ENCODE peak calls at places on chromosomes 11 and 22, in six cellular contexts. One of them, this sample, is unnamed. For H3K27me3, the result is how much of the 10 kb centered on the place peaks cover.

GRCh38 chr11:76823481-76824028 is 37.2 kb upstream of the ACER3 start:
- DNase-seq in fibroblast of lung: no peak
- DNase-seq in heart right ventricle: peak
- DNase-seq in mesenchymal stem cell: peak
- DNase-seq in HCT116: peak
- DNase-seq in lung: no peak
- DNase-seq in this sample: peak

GRCh38 chr22:30828187-30829155 is 133.8 kb downstream of the OSBP2 start:
- DNase-seq in mesenchymal stem cell: no peak
- DNase-seq in HCT116: no peak
- DNase-seq in fibroblast of lung: no peak
- DNase-seq in heart right ventricle: no peak
- DNase-seq in lung: no peak
- DNase-seq in this sample: no peak

GRCh38 chr11:11263238-11264030 is 89.6 kb downstream of the CSNK2A3 start:
- DNase-seq in heart right ventricle: no peak
- DNase-seq in fibroblast of lung: no peak
- DNase-seq in HCT116: no peak
- DNase-seq in mesenchymal stem cell: peak
- DNase-seq in lung: no peak
- DNase-seq in this sample: peak

GRCh38 chr22:46023558-46023981 is 46.6 kb upstream of the WNT7B start:
- DNase-seq in lung: no peak
- DNase-seq in mesenchymal stem cell: peak
- DNase-seq in fibroblast of lung: peak
- DNase-seq in HCT116: no peak
- DNase-seq in heart right ventricle: no peak
- DNase-seq in this sample: no peak

GRCh38 chr22:22410121-22410520 is 98.4 kb downstream of the ZNF280B start:
- DNase-seq in HCT116: no peak
- DNase-seq in mesenchymal stem cell: no peak
- DNase-seq in lung: no peak
- DNase-seq in fibroblast of lung: no peak
- DNase-seq in heart right ventricle: peak
- DNase-seq in this sample: no peak

GRCh38 chr22:25764270-25765015 is 22.5 kb downstream of the MYO18B start:
- DNase-seq in mesenchymal stem cell: no peak
- DNase-seq in HCT116: no peak
- DNase-seq in fibroblast of lung: no peak
- DNase-seq in heart right ventricle: no peak
- DNase-seq in lung: no peak
- DNase-seq in this sample: no peak

GRCh38 chr11:110728883-110729282 is 16.6 kb upstream of the ARHGAP20 start:
- DNase-seq in HCT116: no peak
- DNase-seq in mesenchymal stem cell: no peak
- DNase-seq in fibroblast of lung: peak
- DNase-seq in heart right ventricle: no peak
- DNase-seq in lung: no peak
- DNase-seq in this sample: no peak

GRCh38 chr11:8203980-8204379 is 35.2 kb upstream of the RIC3 start:
- DNase-seq in HCT116: no peak
- DNase-seq in heart right ventricle: no peak
- DNase-seq in fibroblast of lung: no peak
- DNase-seq in lung: no peak
- DNase-seq in mesenchymal stem cell: no peak
- DNase-seq in this sample: no peak

GRCh38 chr11:116948375-116948774 is 111.0 kb upstream of the APOA1 start:
- DNase-seq in heart right ventricle: no peak
- DNase-seq in mesenchymal stem cell: peak
- DNase-seq in fibroblast of lung: no peak
- DNase-seq in lung: no peak
- DNase-seq in HCT116: peak
- DNase-seq in this sample: peak

GRCh38 chr11:35464308-35464707 is 45.0 kb upstream of the SLC1A2 start:
- DNase-seq in HCT116: no peak
- DNase-seq in lung: no peak
- DNase-seq in fibroblast of lung: peak
- DNase-seq in mesenchymal stem cell: no peak
- DNase-seq in heart right ventricle: no peak
- DNase-seq in this sample: peak

GRCh38 chr11:70383664-70384395 is 14.5 kb upstream of the CTTN start:
- DNase-seq in HCT116: no peak
- DNase-seq in fibroblast of lung: no peak
- DNase-seq in mesenchymal stem cell: no peak
- DNase-seq in heart right ventricle: no peak
- DNase-seq in lung: no peak
- DNase-seq in this sample: no peak

GRCh38 chr11:72777755-72778278 is 16.0 kb downstream of the STARD10 start:
- DNase-seq in heart right ventricle: no peak
- DNase-seq in fibroblast of lung: no peak
- DNase-seq in HCT116: no peak
- DNase-seq in lung: no peak
- DNase-seq in mesenchymal stem cell: no peak
- DNase-seq in this sample: no peak

DNA sequence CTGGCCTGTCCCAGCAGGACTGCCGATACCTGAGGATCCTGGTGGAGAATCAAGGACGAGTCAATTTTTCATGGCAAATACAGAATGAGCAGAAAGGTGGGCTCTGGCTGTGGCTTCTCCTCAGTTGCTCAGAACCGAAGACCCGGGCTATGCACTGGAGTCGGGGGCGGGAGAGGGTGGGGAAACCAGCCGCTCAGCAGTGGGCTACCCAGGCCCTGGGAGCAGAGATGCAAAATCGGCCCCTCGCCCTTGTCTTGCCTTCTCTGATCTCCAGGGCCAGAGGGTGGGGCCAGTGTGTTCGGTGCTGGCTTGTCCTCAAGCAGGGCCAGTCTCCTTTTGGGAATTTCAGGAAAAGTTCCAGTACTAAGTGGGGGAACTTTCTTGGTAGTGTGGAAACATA is 18.4 kb upstream of the GLB1L2 start:
- DNase-seq in fibroblast of lung: no peak
- DNase-seq in heart right ventricle: no peak
- DNase-seq in lung: no peak
- DNase-seq in mesenchymal stem cell: no peak
- DNase-seq in HCT116: no peak
- DNase-seq in this sample: no peak
- H3K27ac ChIP-seq in fibroblast of lung: no peak
- H3K27ac ChIP-seq in heart right ventricle: no peak
- H3K27ac ChIP-seq in lung: no peak
- H3K27ac ChIP-seq in mesenchymal stem cell: no peak
- H3K27ac ChIP-seq in HCT116: no peak
- H3K27ac ChIP-seq in this sample: no peak

DNA sequence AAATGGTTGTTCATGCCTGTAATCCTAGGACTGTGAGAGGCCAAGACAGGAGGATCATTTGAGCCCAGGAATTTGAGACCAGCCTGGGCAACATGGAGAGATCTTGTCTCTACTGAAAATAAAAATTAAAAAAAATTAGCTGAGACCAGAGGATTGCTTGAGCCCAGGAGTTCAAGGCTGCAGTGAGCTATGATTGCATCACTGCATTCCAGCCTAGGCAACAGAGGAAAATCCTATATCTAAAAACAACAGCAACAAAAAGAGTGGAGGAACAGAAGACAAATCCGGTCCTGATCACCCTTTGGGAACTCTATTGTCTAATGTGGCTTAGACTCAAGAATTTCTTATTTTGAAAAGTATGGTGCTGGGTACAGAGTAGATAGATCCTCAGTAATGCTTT is 17.3 kb downstream of the BARX2 start:
- DNase-seq in mesenchymal stem cell: no peak
- DNase-seq in HCT116: no peak
- DNase-seq in lung: no peak
- DNase-seq in heart right ventricle: no peak
- DNase-seq in fibroblast of lung: no peak
- DNase-seq in this sample: no peak
- H3K27me3 ChIP-seq in mesenchymal stem cell: under half
- H3K27me3 ChIP-seq in HCT116: under half
- H3K27me3 ChIP-seq in lung: under half
- H3K27me3 ChIP-seq in heart right ventricle: under half
- H3K27me3 ChIP-seq in fibroblast of lung: under half
- H3K27me3 ChIP-seq in this sample: under half

DNA sequence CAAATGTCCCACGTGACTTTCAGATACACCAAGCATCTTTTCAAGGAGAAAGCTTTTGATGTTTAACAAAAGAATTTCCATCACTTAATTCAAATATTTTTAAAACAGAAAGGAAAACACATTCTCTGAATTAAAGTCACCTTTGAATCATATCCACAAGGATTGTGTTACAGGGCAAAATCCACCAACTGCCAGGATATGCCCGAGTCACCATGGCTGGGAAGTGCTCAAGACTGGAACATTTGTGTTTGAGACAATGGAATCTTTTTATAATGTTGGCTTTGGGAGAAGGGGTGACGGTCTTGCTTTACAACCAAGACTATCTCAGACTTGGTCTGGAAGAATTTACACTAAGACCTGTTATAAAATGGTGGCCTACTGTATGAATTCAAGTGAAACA is 40.8 kb downstream of the BID start:
- DNase-seq in mesenchymal stem cell: no peak
- DNase-seq in heart right ventricle: no peak
- DNase-seq in fibroblast of lung: no peak
- DNase-seq in HCT116: no peak
- DNase-seq in lung: no peak
- DNase-seq in this sample: no peak
- H3K27ac ChIP-seq in mesenchymal stem cell: no peak
- H3K27ac ChIP-seq in heart right ventricle: no peak
- H3K27ac ChIP-seq in fibroblast of lung: peak
- H3K27ac ChIP-seq in HCT116: peak
- H3K27ac ChIP-seq in lung: no peak
- H3K27ac ChIP-seq in this sample: no peak

DNA sequence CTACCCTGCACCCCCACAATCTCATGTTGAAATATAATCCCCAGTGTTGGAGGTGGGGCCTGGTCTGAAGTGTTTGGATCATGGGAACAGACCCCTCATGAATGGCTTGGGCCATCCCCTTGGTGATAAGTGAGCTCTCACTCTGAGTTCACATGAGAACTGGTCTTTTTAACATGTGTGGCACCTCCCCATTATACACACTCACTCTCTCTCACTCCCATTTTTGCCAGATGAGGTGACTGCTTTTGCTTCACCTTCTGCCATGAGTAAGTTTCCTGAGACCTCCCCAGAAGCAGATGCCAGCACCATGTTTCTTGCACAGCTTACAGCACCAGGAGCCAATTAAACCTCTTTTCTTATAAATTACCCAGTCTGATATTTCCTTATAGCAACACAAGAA is 32.1 kb upstream of the DRD2 start:
- DNase-seq in fibroblast of lung: no peak
- DNase-seq in lung: no peak
- DNase-seq in HCT116: no peak
- DNase-seq in mesenchymal stem cell: no peak
- DNase-seq in heart right ventricle: no peak
- DNase-seq in this sample: peak
- H3K27me3 ChIP-seq in fibroblast of lung: under half
- H3K27me3 ChIP-seq in lung: under half
- H3K27me3 ChIP-seq in HCT116: half or more
- H3K27me3 ChIP-seq in mesenchymal stem cell: under half
- H3K27me3 ChIP-seq in heart right ventricle: under half
- H3K27me3 ChIP-seq in this sample: under half

GRCh38 chr11:86119062-86119461 is 50.2 kb upstream of the PICALM start:
- DNase-seq in mesenchymal stem cell: no peak
- DNase-seq in heart right ventricle: peak
- DNase-seq in fibroblast of lung: peak
- DNase-seq in HCT116: no peak
- DNase-seq in lung: no peak
- DNase-seq in this sample: no peak

GRCh38 chr11:86116386-86116726 is 47.5 kb upstream of the PICALM start:
- DNase-seq in heart right ventricle: no peak
- DNase-seq in HCT116: no peak
- DNase-seq in fibroblast of lung: peak
- DNase-seq in lung: no peak
- DNase-seq in mesenchymal stem cell: peak
- DNase-seq in this sample: peak

GRCh38 chr11:86117706-86118050 is 48.8 kb upstream of the PICALM start:
- DNase-seq in HCT116: no peak
- DNase-seq in heart right ventricle: no peak
- DNase-seq in mesenchymal stem cell: no peak
- DNase-seq in fibroblast of lung: no peak
- DNase-seq in lung: no peak
- DNase-seq in this sample: no peak

GRCh38 chr11:86116996-86117705 is 48.3 kb upstream of the PICALM start:
- DNase-seq in heart right ventricle: no peak
- DNase-seq in mesenchymal stem cell: no peak
- DNase-seq in HCT116: no peak
- DNase-seq in fibroblast of lung: no peak
- DNase-seq in lung: no peak
- DNase-seq in this sample: peak

GRCh38 chr11:86118201-86118600 is 49.3 kb upstream of the PICALM start:
- DNase-seq in fibroblast of lung: no peak
- DNase-seq in heart right ventricle: no peak
- DNase-seq in mesenchymal stem cell: no peak
- DNase-seq in HCT116: no peak
- DNase-seq in lung: no peak
- DNase-seq in this sample: no peak
- H3K27ac ChIP-seq in fibroblast of lung: no peak
- H3K27ac ChIP-seq in heart right ventricle: no peak
- H3K27ac ChIP-seq in mesenchymal stem cell: no peak
- H3K27ac ChIP-seq in HCT116: no peak
- H3K27ac ChIP-seq in lung: no peak
- H3K27ac ChIP-seq in this sample: no peak